ENCODE peak calls at places on chromosome 6, in eight cellular contexts. Q is left ventricle myocardium inferior, D is fibroblast of mammary gland, Y is astrocyte of the cerebellum, P is GM12865, K is cardiac fibroblast, W is heart right ventricle, H is heart left ventricle. V is an unnamed sample.
A peak's percentile ranks its signal among the peaks of the same experiment; 100 is the strongest.

GRCh38 chr6:45256697-45257695 is 71.1 kb upstream of the RUNX2 start:
- DNase-seq in Q (no peak), D (no peak), Y (no peak), P (no peak), K (peak; percentile 9), W (no peak), H (no peak), V (no peak)

GRCh38 chr6:166958926-166959861 is 2.8 kb upstream of the RNASET2 start:
- DNase-seq in Q (no peak), D (peak; percentile 49), Y (no peak), P (peak; percentile 85), K (peak; percentile 41), W (peak; percentile 54), H (peak; percentile 45), V (no peak)

GRCh38 chr6:142827356-142827755 is 117.6 kb downstream of the HIVEP2 start:
- DNase-seq in Q (peak; percentile 40), D (no peak), Y (no peak), P (no peak), K (no peak), W (peak; percentile 66), H (peak; percentile 62), V (no peak)

GRCh38 chr6:34791842-34792604 is at the start of gene BLTP3A:
- DNase-seq in Q (peak; percentile 78), D (peak; percentile 49), Y (no peak), P (peak; percentile 91), K (peak; percentile 55), W (peak; percentile 65), H (peak; percentile 82), V (peak; percentile 95)

GRCh38 chr6:11120273-11121005 is 8.9 kb upstream of the ERVFRD-1 start:
- DNase-seq in Q (no peak), D (peak; percentile 69), Y (no peak), P (no peak), K (peak; percentile 72), W (no peak), H (no peak), V (no peak)

GRCh38 chr6:157157228-157157627 is 166.1 kb downstream of the TMEM242 start:
- DNase-seq in Q (no peak), D (no peak), Y (no peak), P (no peak), K (no peak), W (no peak), H (no peak), V (no peak)

GRCh38 chr6:136011475-136011874 is 160.0 kb downstream of the PDE7B start:
- DNase-seq in Q (no peak), D (peak; percentile 57), Y (no peak), P (no peak), K (peak; percentile 27), W (no peak), H (no peak), V (no peak)

GRCh38 chr6:143397229-143398222 is 53.0 kb downstream of the ADAT2 start:
- DNase-seq in Q (no peak), D (peak; percentile 86), Y (peak; percentile 91), P (no peak), K (peak; percentile 94), W (peak; percentile 44), H (peak; percentile 51), V (no peak)

GRCh38 chr6:55659304-55659703 is 80.3 kb upstream of the HMGCLL1 start:
- DNase-seq in Q (no peak), D (no peak), Y (no peak), P (no peak), K (no peak), W (no peak), H (no peak), V (no peak)

GRCh38 chr6:29663300-29664039 is 6.6 kb downstream of the MOG start:
- DNase-seq in Q (no peak), D (no peak), Y (no peak), P (no peak), K (no peak), W (no peak), H (no peak), V (no peak)

GRCh38 chr6:43009124-43009523 is 4.6 kb downstream of the MEA1 start:
- DNase-seq in Q (peak; percentile 59), D (peak; percentile 43), Y (no peak), P (peak; percentile 57), K (peak; percentile 51), W (peak; percentile 42), H (no peak), V (peak; percentile 55)

GRCh38 chr6:85419046-85419759 is 30.7 kb upstream of the NT5E start:
- DNase-seq in Q (no peak), D (no peak), Y (no peak), P (peak; percentile 62), K (no peak), W (no peak), H (no peak), V (peak; percentile 25)

GRCh38 chr6:142756215-142756630 is 188.8 kb downstream of the HIVEP2 start:
- DNase-seq in Q (no peak), D (peak; percentile 41), Y (no peak), P (no peak), K (peak; percentile 58), W (no peak), H (no peak), V (no peak)

GRCh38 chr6:155418017-155418749 is 37.5 kb downstream of the NOX3 start:
- DNase-seq in Q (no peak), D (peak; percentile 70), Y (peak; percentile 34), P (peak; percentile 87), K (peak; percentile 83), W (peak; percentile 48), H (peak; percentile 47), V (peak; percentile 59)

GRCh38 chr6:51182884-51183283 is 364.2 kb downstream of the TFAP2B start:
- DNase-seq in Q (no peak), D (no peak), Y (no peak), P (no peak), K (no peak), W (no peak), H (no peak), V (no peak)

GRCh38 chr6:23173231-23173630 is 603.9 kb downstream of the HDGFL1 start:
- DNase-seq in Q (no peak), D (no peak), Y (no peak), P (no peak), K (peak; percentile 5), W (no peak), H (no peak), V (no peak)

GRCh38 chr6:118509009-118509617 is 39.0 kb upstream of the PLN start:
- DNase-seq in Q (no peak), D (peak; percentile 54), Y (peak; percentile 33), P (peak; percentile 33), K (peak; percentile 65), W (peak; percentile 43), H (peak; percentile 35), V (no peak)

GRCh38 chr6:44779130-44779826 is 391.8 kb downstream of the CDC5L start:
- DNase-seq in Q (no peak), D (no peak), Y (no peak), P (peak; percentile 67), K (no peak), W (no peak), H (no peak), V (peak; percentile 40)

DNA sequence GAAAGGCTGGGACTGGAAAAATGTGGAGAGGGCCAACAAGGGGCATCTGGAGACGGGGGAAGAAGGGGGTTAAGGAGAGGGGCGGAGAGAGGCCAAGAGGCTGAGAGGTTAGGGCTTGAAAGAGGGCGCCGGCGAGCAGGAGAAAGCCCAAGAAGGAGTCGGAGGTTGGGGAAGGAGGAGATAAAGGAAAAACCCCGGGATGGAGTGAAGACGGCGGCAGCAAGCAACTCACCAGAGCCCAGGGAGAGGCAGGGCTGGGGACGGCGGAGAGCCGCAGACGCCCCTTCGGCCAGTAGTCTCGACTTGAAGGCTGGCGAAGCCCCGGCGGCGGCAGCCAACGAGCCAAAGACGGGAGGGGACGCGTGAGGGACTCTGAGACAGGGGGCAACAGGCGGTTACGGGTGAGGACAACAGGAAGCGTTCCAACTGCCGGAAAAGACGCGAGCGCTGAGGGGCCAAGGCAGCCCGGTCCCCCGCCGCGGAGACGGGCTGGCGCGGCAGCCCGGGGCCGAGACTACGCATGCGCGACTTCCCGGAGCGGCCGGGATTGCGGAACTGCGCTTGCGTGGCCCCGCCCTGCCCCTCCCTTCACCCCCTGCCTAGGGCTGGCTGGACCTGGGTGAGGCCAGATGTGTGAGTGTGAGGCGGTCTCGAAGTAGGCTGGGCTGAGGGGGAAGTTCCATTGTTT is at the start of gene STK38:
- DNase-seq in Q (peak; percentile 93), D (peak; percentile 85), Y (peak; percentile 66), P (peak; percentile 94), K (peak; percentile 89), W (peak; percentile 93), H (peak; percentile 94), V (peak; percentile 98)
- TF ChIP-seq CTCF in Q (peak; percentile 16), D (peak; percentile 11), Y (no peak), P (peak; percentile 5), K (no peak), W (peak; percentile 29), H (no peak), V (peak; percentile 53)

GRCh38 chr6:169158750-169159149 is 94.9 kb downstream of the THBS2 start:
- DNase-seq in Q (no peak), D (peak; percentile 33), Y (no peak), P (no peak), K (no peak), W (no peak), H (no peak), V (no peak)
- TF ChIP-seq CTCF in Q (no peak), D (no peak), Y (peak; percentile 18), P (no peak), K (peak; percentile 2), W (no peak), H (no peak), V (no peak)

GRCh38 chr6:137964876-137965275 is 97.8 kb downstream of the TNFAIP3 start:
- DNase-seq in Q (no peak), D (no peak), Y (no peak), P (peak; percentile 49), K (no peak), W (no peak), H (no peak), V (no peak)
- TF ChIP-seq CTCF in Q (no peak), D (no peak), Y (no peak), P (no peak), K (no peak), W (no peak), H (no peak), V (no peak)

GRCh38 chr6:137471951-137472350 is 22.2 kb downstream of the OLIG3 start:
- DNase-seq in Q (no peak), D (no peak), Y (no peak), P (no peak), K (no peak), W (no peak), H (no peak), V (no peak)

GRCh38 chr6:137471497-137471896 is 22.7 kb downstream of the OLIG3 start:
- DNase-seq in Q (no peak), D (no peak), Y (no peak), P (no peak), K (no peak), W (no peak), H (no peak), V (no peak)

GRCh38 chr6:137472738-137473137 is 21.5 kb downstream of the OLIG3 start:
- DNase-seq in Q (no peak), D (no peak), Y (no peak), P (no peak), K (no peak), W (no peak), H (no peak), V (no peak)

GRCh38 chr6:137473651-137474050 is 20.5 kb downstream of the OLIG3 start:
- DNase-seq in Q (no peak), D (no peak), Y (no peak), P (no peak), K (no peak), W (no peak), H (no peak), V (no peak)

DNA sequence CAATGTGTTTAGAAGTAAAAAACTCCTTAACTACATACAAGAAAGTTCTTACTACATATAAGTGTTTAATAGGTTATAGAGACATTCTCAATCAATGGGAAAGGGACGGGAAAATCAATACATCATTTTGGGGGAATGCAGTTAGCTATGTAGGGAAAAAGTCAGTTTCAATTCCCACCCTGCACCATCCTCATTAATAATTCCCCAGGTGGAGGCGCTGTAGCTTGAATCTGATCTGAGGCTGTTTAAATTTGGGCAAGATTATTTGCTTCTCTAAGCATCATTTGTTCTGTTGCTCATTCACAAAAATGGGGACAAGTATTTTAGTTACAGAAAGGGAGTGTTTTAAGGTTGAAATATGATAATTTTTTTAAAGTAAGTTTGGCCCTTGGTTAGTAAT is 19.1 kb downstream of the OLIG3 start:
- DNase-seq in Q (no peak), D (no peak), Y (no peak), P (no peak), K (no peak), W (no peak), H (no peak), V (no peak)
- TF ChIP-seq CTCF in Q (no peak), D (peak; percentile 17), Y (no peak), P (peak; percentile 4), K (no peak), W (no peak), H (no peak), V (no peak)